ENCODE peak calls at places on chromosome 11, in seven cellular contexts. X, I, E, U, H, Q and K are unnamed samples.
A peak's percentile ranks its signal among the peaks of the same experiment; 100 is the strongest.

GRCh38 chr11:111326824-111327223 is 28.5 kb downstream of the POU2AF3 start:
- DNase-seq in E (no peak), H (no peak), X (no peak), Q (no peak), I (no peak), U (no peak), K (no peak)

GRCh38 chr11:121237686-121238658 is 54.6 kb upstream of the SC5D start:
- DNase-seq in H (no peak), I (no peak), X (no peak), E (no peak), U (peak; percentile 39), Q (no peak), K (no peak)

GRCh38 chr11:44978961-44979331 is 28.3 kb upstream of the TP53I11 start:
- DNase-seq in U (no peak), I (no peak), H (no peak), E (no peak), Q (no peak), X (no peak), K (no peak)

GRCh38 chr11:57219021-57219627 is 17.9 kb downstream of the APLNR start:
- DNase-seq in X (no peak), H (no peak), E (peak; percentile 27), Q (no peak), U (no peak), I (peak; percentile 34), K (no peak)

GRCh38 chr11:45517171-45517770 is 148.2 kb downstream of the CHST1 start:
- DNase-seq in X (no peak), H (no peak), E (no peak), I (no peak), Q (no peak), U (no peak), K (no peak)

GRCh38 chr11:73431431-73431830 is 55.2 kb downstream of the RELT start:
- DNase-seq in Q (no peak), I (no peak), H (no peak), E (no peak), X (no peak), U (no peak), K (no peak)

GRCh38 chr11:108788565-108789199 is 123.8 kb downstream of the DDX10 start:
- DNase-seq in H (no peak), X (no peak), E (peak; percentile 11), U (no peak), Q (peak; percentile 35), I (no peak), K (peak; percentile 11)

GRCh38 chr11:79122759-79123158 is 318.1 kb downstream of the TENM4 start:
- DNase-seq in U (no peak), E (no peak), X (no peak), I (no peak), H (no peak), Q (no peak), K (no peak)

GRCh38 chr11:118791961-118792578 is 1.1 kb upstream of the DDX6 start:
- DNase-seq in Q (no peak), X (peak; percentile 43), E (peak; percentile 30), I (no peak), H (no peak), U (no peak), K (peak; percentile 28)

GRCh38 chr11:80613630-80614029 is 1172.8 kb upstream of the TENM4 start:
- DNase-seq in Q (no peak), X (no peak), U (no peak), H (no peak), E (no peak), I (no peak), K (no peak)

GRCh38 chr11:39678996-39679395 is 1780.5 kb downstream of the LRRC4C start:
- DNase-seq in Q (no peak), E (no peak), U (no peak), X (no peak), H (no peak), I (no peak), K (no peak)

GRCh38 chr11:43282607-43283440 is 29.0 kb upstream of the API5 start:
- DNase-seq in E (peak; percentile 49), Q (peak; percentile 15), U (peak; percentile 19), H (peak; percentile 22), I (peak; percentile 25), X (peak; percentile 67), K (peak; percentile 41)

GRCh38 chr11:74726547-74727182 is 4.6 kb downstream of the CHRDL2 start:
- DNase-seq in U (peak; percentile 82), I (peak; percentile 72), X (peak; percentile 82), Q (peak; percentile 65), E (peak; percentile 75), H (peak; percentile 77), K (peak; percentile 76)

GRCh38 chr11:27933992-27934829 is 173.7 kb downstream of the KIF18A start:
- DNase-seq in U (peak; percentile 14), H (no peak), E (no peak), I (no peak), Q (peak; percentile 96), X (no peak), K (no peak)

DNA sequence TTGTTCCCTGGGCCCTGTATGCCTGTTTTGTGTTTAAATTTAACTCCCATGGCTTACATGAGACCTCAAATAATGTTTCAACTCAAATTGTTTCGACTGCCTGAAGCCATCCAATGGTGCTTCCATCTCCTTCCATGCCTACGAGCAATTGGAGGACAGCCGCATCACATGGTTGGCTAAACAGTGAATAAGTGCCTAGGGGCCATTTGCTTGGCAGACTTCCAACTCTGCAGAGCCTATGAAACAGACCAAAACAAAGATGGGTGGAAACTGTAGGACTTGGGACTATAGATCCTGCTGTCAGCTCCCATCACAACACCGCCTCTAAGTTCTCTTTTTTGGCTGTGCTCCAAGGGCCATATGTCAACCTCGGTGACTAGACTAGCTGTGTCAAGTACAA is 84.1 kb downstream of the PARVA start:
- DNase-seq in U (no peak), E (peak; percentile 85), H (no peak), Q (no peak), I (no peak), X (no peak), K (no peak)
- TF ChIP-seq CTCF in U (no peak), E (no peak), H (no peak), Q (no peak), I (no peak), X (no peak), K (no peak)

GRCh38 chr11:113179181-113179701 is 135.1 kb upstream of the TTC12 start:
- DNase-seq in E (no peak), H (no peak), Q (no peak), X (no peak), I (no peak), U (no peak), K (no peak)

GRCh38 chr11:113181094-113181493 is 133.3 kb upstream of the TTC12 start:
- DNase-seq in Q (no peak), H (no peak), X (no peak), E (no peak), I (no peak), U (no peak), K (no peak)

GRCh38 chr11:113178671-113179070 is 135.7 kb upstream of the TTC12 start:
- DNase-seq in U (no peak), X (no peak), H (no peak), E (no peak), I (no peak), Q (no peak), K (no peak)

GRCh38 chr11:113184498-113184897 is 129.9 kb upstream of the TTC12 start:
- DNase-seq in H (no peak), U (no peak), E (no peak), Q (peak; percentile 94), X (no peak), I (no peak), K (no peak)

DNA sequence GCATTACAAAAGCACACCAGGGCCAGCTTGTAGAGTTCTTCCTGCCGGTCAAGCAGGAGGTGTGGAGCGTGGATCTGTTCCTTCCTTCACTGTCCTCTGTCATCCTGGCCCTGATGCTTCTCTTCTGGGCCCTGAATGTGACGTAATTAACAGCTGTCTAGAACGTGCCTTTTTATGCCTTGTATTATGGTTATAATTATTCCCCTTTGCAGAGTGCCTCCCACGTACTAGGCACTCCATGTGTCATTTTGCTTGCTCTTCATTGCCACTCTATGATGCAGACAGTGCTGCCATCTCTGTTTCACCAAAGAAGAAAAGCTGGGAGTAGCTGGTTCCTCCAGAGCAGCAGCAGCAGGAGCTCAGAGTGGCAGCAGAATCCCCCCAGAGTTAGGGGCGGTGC is 132.1 kb upstream of the TTC12 start:
- DNase-seq in E (no peak), H (no peak), X (no peak), Q (no peak), U (no peak), I (no peak), K (no peak)
- TF ChIP-seq CTCF in E (no peak), H (no peak), X (no peak), Q (no peak), U (no peak), I (no peak), K (no peak)

GRCh38 chr11:97683733-97684132 is 1293.9 kb downstream of the JRKL start:
- DNase-seq in E (peak; percentile 22), H (no peak), U (no peak), Q (no peak), X (peak; percentile 7), I (no peak), K (no peak)
- TF ChIP-seq CTCF in E (peak; percentile 42), H (no peak), U (no peak), Q (no peak), X (no peak), I (no peak), K (no peak)

GRCh38 chr11:9078113-9079041 is 13.0 kb downstream of the SCUBE2 start:
- DNase-seq in Q (no peak), I (no peak), X (no peak), U (no peak), E (no peak), H (no peak), K (no peak)
- TF ChIP-seq CTCF in Q (no peak), I (no peak), X (peak; percentile 43), U (no peak), E (no peak), H (no peak), K (no peak)

DNA sequence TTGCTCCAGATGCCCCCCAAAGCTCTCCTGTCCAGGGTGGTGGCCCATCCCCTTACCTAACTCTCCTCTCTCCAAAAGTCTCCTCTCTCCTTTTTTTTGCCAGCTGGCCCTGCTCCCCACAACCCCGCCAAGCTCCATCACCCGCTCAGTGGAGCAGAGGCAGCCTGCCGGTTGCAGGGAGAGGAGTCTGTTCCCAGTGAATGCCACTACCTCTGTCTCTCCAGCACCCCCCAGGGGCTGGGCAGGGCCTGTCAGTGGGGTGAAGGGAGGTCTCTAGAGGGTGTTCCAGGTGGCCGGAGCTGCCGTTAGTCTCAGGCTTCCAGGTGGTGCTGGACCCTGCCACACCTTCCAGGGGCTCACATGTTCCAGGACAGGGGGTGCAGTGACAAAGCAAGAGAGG is 387.0 kb downstream of the CTTN start:
- DNase-seq in I (no peak), X (no peak), Q (no peak), H (no peak), U (no peak), E (no peak), K (no peak)
- TF ChIP-seq CTCF in I (no peak), X (no peak), Q (no peak), H (no peak), U (no peak), E (no peak), K (no peak)